ENCODE peak calls at places on chromosomes 2 and 18, in nine cellular contexts. O, J, B, X, Z, U, S, N and Y are unnamed samples.

GRCh38 chr2:65212115-65212514 is 15.5 kb upstream of the ACTR2 start:
- DNase-seq in J (no peak), Z (no peak), B (no peak), S (no peak), X (no peak), O (no peak), U (no peak), N (no peak), Y (no peak)

GRCh38 chr2:108074945-108075344 is 88.6 kb downstream of the SLC5A7 start:
- DNase-seq in B (no peak), Z (no peak), J (no peak), N (no peak), U (no peak), X (no peak), O (peak; percentile 83), S (no peak), Y (no peak)

GRCh38 chr2:9979977-9980376 is 28.5 kb downstream of the GRHL1 start:
- DNase-seq in X (no peak), B (no peak), S (no peak), U (no peak), Z (no peak), J (no peak), N (no peak), O (no peak), Y (no peak)

GRCh38 chr2:164847966-164848365 is 6.3 kb upstream of the COBLL1 start:
- DNase-seq in B (no peak), S (no peak), U (no peak), X (no peak), J (no peak), Z (no peak), N (no peak), O (peak; percentile 71), Y (no peak)

GRCh38 chr18:32048507-32049091 is 30.0 kb downstream of the RNF125 start:
- DNase-seq in Z (no peak), N (peak; percentile 85), U (no peak), S (no peak), X (peak; percentile 2), B (no peak), J (no peak), O (no peak), Y (peak; percentile 3)

GRCh38 chr2:137049518-137049917 is 284.2 kb downstream of the THSD7B start:
- DNase-seq in X (no peak), Z (no peak), B (no peak), U (no peak), S (no peak), O (no peak), N (no peak), J (no peak), Y (no peak)

GRCh38 chr18:8765692-8766463 is 60.5 kb downstream of the MTCL1 start:
- DNase-seq in J (no peak), Z (no peak), X (no peak), N (no peak), U (no peak), S (no peak), O (no peak), B (no peak), Y (no peak)

GRCh38 chr2:65199891-65200290 is 27.7 kb upstream of the ACTR2 start:
- DNase-seq in X (no peak), Z (peak; percentile 39), J (no peak), U (no peak), B (peak; percentile 43), S (peak; percentile 52), O (no peak), N (no peak), Y (peak; percentile 61)

GRCh38 chr2:68537872-68538271 is 70.5 kb downstream of the APLF start:
- DNase-seq in O (no peak), X (no peak), Z (no peak), N (no peak), S (no peak), J (peak; percentile 5), U (no peak), B (no peak), Y (peak; percentile 59)

GRCh38 chr2:9796056-9796792 is 47.0 kb upstream of the TAF1B start:
- DNase-seq in O (no peak), Z (no peak), J (no peak), N (no peak), X (no peak), U (no peak), S (no peak), B (no peak), Y (no peak)

GRCh38 chr18:51072586-51073303 is 42.7 kb downstream of the SMAD4 start:
- DNase-seq in J (no peak), O (no peak), X (no peak), U (no peak), N (no peak), Z (no peak), S (no peak), B (no peak), Y (no peak)

GRCh38 chr18:10912790-10913560 is 236.4 kb downstream of the PIEZO2 start:
- DNase-seq in O (no peak), U (no peak), B (peak; percentile 61), Z (no peak), J (peak; percentile 80), S (no peak), N (no peak), X (no peak), Y (peak; percentile 79)

GRCh38 chr2:64189167-64189566 is 44.9 kb upstream of the PELI1 start:
- DNase-seq in Z (no peak), S (no peak), X (no peak), J (no peak), O (no peak), B (no peak), U (no peak), N (no peak), Y (no peak)

GRCh38 chr2:212013656-212014055 is 524.9 kb downstream of the ERBB4 start:
- DNase-seq in Z (no peak), J (no peak), S (no peak), N (no peak), U (no peak), O (no peak), X (no peak), B (no peak), Y (peak; percentile 4)

GRCh38 chr18:79405019-79405780 is 9.5 kb downstream of the NFATC1 start:
- DNase-seq in N (no peak), S (no peak), O (peak; percentile 16), U (no peak), J (no peak), X (no peak), Z (no peak), B (no peak), Y (no peak)

GRCh38 chr2:111160758-111161157 is 40.0 kb downstream of the BCL2L11 start:
- DNase-seq in J (peak; percentile 51), B (peak; percentile 83), Z (peak; percentile 88), U (no peak), N (no peak), S (peak; percentile 81), X (no peak), O (no peak), Y (peak; percentile 90)